ENCODE peak calls at places on chromosomes 3 and 15, in nine cellular contexts. X is epithelial cell of prostate, C is astrocyte of the spinal cord, M is anterior cingulate cortex, Q is heart right ventricle, K is COR-L47, A is NCI-H1436, D is astrocyte of the hippocampus, S is fibroblast of lung. L is an unnamed sample.

GRCh38 chr3:155281892-155282291 is 11.6 kb downstream of the STRIT1 start:
- DNase-seq in A (no peak), X (no peak), M (no peak), D (peak; percentile 48), S (peak; percentile 39), K (no peak), C (no peak), Q (no peak), L (no peak)

GRCh38 chr3:11199902-11200678 is 45.8 kb downstream of the HRH1 start:
- DNase-seq in M (no peak), Q (no peak), C (peak; percentile 35), S (peak; percentile 48), A (no peak), X (peak; percentile 18), D (no peak), K (no peak), L (no peak)

GRCh38 chr15:64842986-64843561 is 1.4 kb downstream of the PLEKHO2 start:
- DNase-seq in A (no peak), Q (peak; percentile 61), K (no peak), X (no peak), M (no peak), C (peak; percentile 49), S (peak; percentile 61), D (peak; percentile 51), L (no peak)

GRCh38 chr3:38842266-38842965 is 26.4 kb upstream of the SCN10A start:
- DNase-seq in S (no peak), C (no peak), K (no peak), A (no peak), D (no peak), M (no peak), Q (no peak), X (no peak), L (no peak)

GRCh38 chr15:77865701-77866100 is 211.8 kb downstream of the TBC1D2B start:
- DNase-seq in M (no peak), D (no peak), K (no peak), C (no peak), A (no peak), Q (no peak), X (no peak), S (no peak), L (no peak)

GRCh38 chr3:124347418-124347817 is 355.5 kb upstream of the ROPN1 start:
- DNase-seq in M (no peak), S (no peak), D (no peak), X (no peak), K (peak; percentile 50), C (no peak), A (no peak), Q (no peak), L (peak; percentile 11)

GRCh38 chr3:51677358-51677757 is 6.3 kb downstream of the TEX264 start:
- DNase-seq in Q (no peak), S (no peak), X (no peak), A (no peak), K (no peak), D (no peak), C (no peak), M (no peak), L (no peak)

GRCh38 chr3:16369885-16370284 is 104.9 kb downstream of the OXNAD1 start:
- DNase-seq in X (no peak), Q (no peak), D (peak; percentile 87), A (no peak), S (peak; percentile 80), K (no peak), C (no peak), M (no peak), L (no peak)

GRCh38 chr3:140166908-140167599 is 232.1 kb downstream of the CLSTN2 start:
- DNase-seq in Q (no peak), C (no peak), A (no peak), K (no peak), X (no peak), D (peak; percentile 41), S (peak; percentile 56), M (no peak), L (no peak)

GRCh38 chr15:98724495-98724894 is 76.2 kb downstream of the IGF1R start:
- DNase-seq in D (no peak), C (no peak), X (no peak), K (no peak), S (no peak), A (no peak), M (no peak), Q (no peak), L (no peak)

GRCh38 chr3:190086191-190086590 is 34.5 kb downstream of the P3H2 start:
- DNase-seq in K (no peak), C (no peak), S (no peak), M (no peak), A (no peak), X (no peak), D (no peak), Q (no peak), L (no peak)

GRCh38 chr15:80286055-80286454 is 34.0 kb upstream of the CTXND1 start:
- DNase-seq in S (no peak), Q (no peak), C (no peak), X (no peak), A (no peak), K (no peak), D (no peak), M (no peak), L (no peak)

GRCh38 chr3:156681003-156681402 is 6.6 kb downstream of the TIPARP start:
- DNase-seq in Q (no peak), K (peak; percentile 90), C (peak; percentile 89), A (no peak), M (no peak), S (peak; percentile 94), X (peak; percentile 95), D (peak; percentile 89), L (peak; percentile 90)

GRCh38 chr3:149234671-149235245 is 13.1 kb upstream of the CP start:
- DNase-seq in A (no peak), X (no peak), Q (no peak), S (no peak), M (no peak), D (no peak), K (no peak), C (no peak), L (peak; percentile 10)

GRCh38 chr3:13095408-13095861 is 22.2 kb upstream of the IQSEC1 start:
- DNase-seq in X (no peak), Q (no peak), K (no peak), D (no peak), A (no peak), C (no peak), S (no peak), M (peak; percentile 48), L (no peak)

GRCh38 chr3:45541326-45542321 is 52.9 kb upstream of the LIMD1 start:
- DNase-seq in K (no peak), Q (no peak), S (no peak), C (no peak), A (no peak), M (peak; percentile 40), D (no peak), X (no peak), L (no peak)

GRCh38 chr15:25985179-25985578 is 122.1 kb upstream of the ATP10A start:
- DNase-seq in D (no peak), A (no peak), C (no peak), M (no peak), S (no peak), Q (no peak), X (no peak), K (no peak), L (no peak)

GRCh38 chr15:60572462-60573214 is 93.7 kb upstream of the ICE2 start:
- DNase-seq in M (no peak), Q (no peak), S (no peak), D (no peak), X (no peak), C (no peak), K (no peak), A (no peak), L (no peak)

GRCh38 chr15:65115542-65115941 is 542 bp upstream of the UBAP1L start:
- DNase-seq in D (no peak), K (peak; percentile 16), X (no peak), A (peak; percentile 45), Q (no peak), C (no peak), S (no peak), M (no peak), L (no peak)

GRCh38 chr15:45199136-45199810 is 11.5 kb upstream of the SHF start:
- DNase-seq in K (peak; percentile 80), A (peak; percentile 21), M (no peak), C (peak; percentile 41), D (peak; percentile 45), S (peak; percentile 17), Q (no peak), X (no peak), L (peak; percentile 47)

GRCh38 chr15:78056714-78057269 is 20.7 kb downstream of the TBC1D2B start:
- DNase-seq in A (no peak), C (no peak), Q (no peak), M (no peak), S (peak; percentile 54), D (no peak), K (no peak), X (no peak), L (no peak)

GRCh38 chr3:86969500-86970189 is 21.3 kb downstream of the VGLL3 start:
- DNase-seq in S (no peak), K (no peak), C (peak; percentile 48), D (no peak), M (no peak), X (no peak), Q (no peak), A (no peak), L (peak; percentile 79)

GRCh38 chr3:110344897-110345767 is 726.5 kb upstream of the NECTIN3 start:
- DNase-seq in Q (no peak), A (no peak), K (no peak), C (peak; percentile 43), X (no peak), M (no peak), S (peak; percentile 53), D (no peak), L (no peak)

GRCh38 chr15:59274126-59274970 is 67.7 kb downstream of the LDHAL6B start:
- DNase-seq in K (no peak), C (peak; percentile 83), M (no peak), X (no peak), D (peak; percentile 83), S (peak; percentile 90), A (no peak), Q (no peak), L (peak; percentile 60)

GRCh38 chr3:124985358-124985757 is 50.8 kb upstream of the MUC13 start:
- DNase-seq in D (peak; percentile 46), S (peak; percentile 84), Q (no peak), X (no peak), K (no peak), C (peak; percentile 33), M (no peak), A (no peak), L (peak; percentile 78)

GRCh38 chr3:121660356-121661171 is at the start of gene HCLS1:
- DNase-seq in Q (peak; percentile 31), M (peak; percentile 7), C (no peak), S (no peak), K (no peak), X (no peak), A (no peak), D (no peak), L (no peak)

GRCh38 chr15:62066663-62067447 is at the start of gene C2CD4A:
- DNase-seq in C (peak; percentile 55), S (peak; percentile 68), Q (peak; percentile 56), K (peak; percentile 81), M (no peak), A (peak; percentile 84), D (peak; percentile 78), X (no peak), L (peak; percentile 63)

GRCh38 chr3:52529376-52530333 is 4.0 kb downstream of the NT5DC2 start:
- DNase-seq in S (peak; percentile 56), D (peak; percentile 86), C (peak; percentile 65), M (no peak), Q (no peak), A (no peak), K (no peak), X (no peak), L (peak; percentile 28)

GRCh38 chr3:12557472-12558105 is 702 bp downstream of the MKRN2 start:
- DNase-seq in Q (no peak), C (peak; percentile 43), K (no peak), S (peak; percentile 49), M (no peak), A (no peak), X (no peak), D (peak; percentile 42), L (peak; percentile 58)

GRCh38 chr3:59248976-59249375 is 199.2 kb upstream of the CFAP20DC start:
- DNase-seq in M (peak; percentile 26), K (no peak), S (no peak), X (no peak), Q (no peak), C (no peak), D (no peak), A (no peak), L (no peak)

GRCh38 chr15:78129098-78130011 is 1.9 kb downstream of the CIB2 start:
- DNase-seq in K (no peak), Q (no peak), M (no peak), S (no peak), C (no peak), D (peak; percentile 62), X (no peak), A (no peak), L (peak; percentile 17)